ENCODE peak calls at places on chromosomes 13 and 19, in nine cellular contexts. Q is NCI-H510A, Z is HS-27A, F is tibial artery, P is uterus, J is left cardiac atrium, U is DMS153, O is memory B cell, L is Daoy. D is an unnamed sample.

GRCh38 chr19:10283301-10283733 is 3.4 kb upstream of the ICAM4 start:
- DNase-seq in Q (no peak), P (no peak), L (no peak), U (no peak), Z (no peak), J (no peak), F (no peak), O (no peak), D (no peak)

GRCh38 chr19:48772503-48772953 is 17.2 kb downstream of the FGF21 start:
- DNase-seq in P (no peak), L (no peak), Z (no peak), O (no peak), Q (no peak), J (peak), F (no peak), U (no peak), D (peak)

GRCh38 chr19:42480335-42481095 is 37.8 kb upstream of the CXCL17 start:
- DNase-seq in U (peak), F (no peak), Z (no peak), Q (no peak), O (no peak), P (no peak), J (no peak), L (peak), D (no peak)

GRCh38 chr19:8333771-8334457 is 9.1 kb downstream of the KANK3 start:
- DNase-seq in Z (no peak), U (no peak), O (no peak), P (no peak), Q (peak), F (no peak), J (no peak), L (no peak), D (no peak)

GRCh38 chr13:24005711-24006281 is 108.5 kb upstream of the C1QTNF9B start:
- DNase-seq in F (no peak), P (no peak), U (no peak), Q (no peak), Z (no peak), O (no peak), L (no peak), J (no peak), D (no peak)

GRCh38 chr13:33519561-33520479 is 234.3 kb upstream of the STARD13 start:
- DNase-seq in Z (no peak), P (no peak), O (no peak), L (peak), F (no peak), Q (no peak), J (no peak), U (no peak), D (no peak)

GRCh38 chr19:31595521-31595920 is 246.3 kb upstream of the TSHZ3 start:
- DNase-seq in U (no peak), O (no peak), L (no peak), Q (no peak), P (no peak), Z (no peak), J (no peak), F (no peak), D (no peak)

GRCh38 chr19:2217591-2217990 is 18.5 kb downstream of the PLEKHJ1 start:
- DNase-seq in F (no peak), O (no peak), Q (no peak), J (no peak), P (no peak), Z (no peak), L (no peak), U (no peak), D (no peak)

GRCh38 chr13:71320452-71320851 is 546.6 kb downstream of the DACH1 start:
- DNase-seq in J (no peak), U (no peak), Q (no peak), Z (no peak), O (no peak), P (no peak), F (no peak), L (no peak), D (no peak)

GRCh38 chr19:2944775-2945574 is at the start of gene ZNF77:
- DNase-seq in Z (peak), L (peak), J (peak), O (peak), Q (peak), P (peak), U (peak), F (peak), D (peak)

GRCh38 chr13:45196091-45196490 is 4.8 kb downstream of the KCTD4 start:
- DNase-seq in Q (no peak), P (no peak), L (no peak), J (no peak), F (no peak), O (no peak), U (no peak), Z (no peak), D (no peak)

GRCh38 chr19:1880611-1881392 is 4.5 kb downstream of the ABHD17A start:
- DNase-seq in O (no peak), U (no peak), P (no peak), Q (no peak), Z (no peak), J (no peak), L (no peak), F (no peak), D (no peak)

GRCh38 chr19:19404879-19405860 is at the start of gene GATAD2A:
- DNase-seq in U (peak), J (peak), F (peak), Q (no peak), O (peak), P (peak), Z (peak), L (peak), D (peak)

GRCh38 chr19:39918183-39918651 is 16.2 kb downstream of the FCGBP start:
- DNase-seq in U (no peak), L (no peak), Q (no peak), P (no peak), J (no peak), F (peak), Z (no peak), O (no peak), D (no peak)

GRCh38 chr13:97109841-97110492 is 112.2 kb upstream of the MBNL2 start:
- DNase-seq in P (peak), Z (peak), J (peak), O (peak), F (peak), L (peak), U (peak), Q (peak), D (peak)

GRCh38 chr19:43470288-43470687 is 4.9 kb upstream of the LYPD3 start:
- DNase-seq in O (no peak), L (peak), F (no peak), Q (no peak), U (no peak), P (no peak), Z (no peak), J (no peak), D (no peak)